ENCODE peak calls at places on chromosome 18, in six cellular contexts. L, G, J, H, I and Q are unnamed samples.
A peak's percentile ranks its signal among the peaks of the same experiment; 100 is the strongest.

GRCh38 chr18:36179562-36180334 is 7.5 kb upstream of the MOCOS start:
- DNase-seq in L (no peak), G (peak; percentile 80), J (no peak), H (peak; percentile 85), I (no peak), Q (peak; percentile 34)

GRCh38 chr18:26700728-26701127 is 152.4 kb upstream of the KCTD1 start:
- DNase-seq in L (no peak), G (no peak), J (no peak), H (peak; percentile 2), I (no peak), Q (no peak)

GRCh38 chr18:57275111-57275510 is 77.2 kb upstream of the ST8SIA3 start:
- DNase-seq in L (no peak), G (no peak), J (no peak), H (no peak), I (no peak), Q (no peak)

GRCh38 chr18:49725809-49726514 is 87.4 kb downstream of the ACAA2 start:
- DNase-seq in L (peak; percentile 83), G (no peak), J (no peak), H (peak; percentile 99), I (peak; percentile 61), Q (peak; percentile 65)

GRCh38 chr18:37567061-37567993 is 1.7 kb upstream of the CELF4 start:
- DNase-seq in L (peak; percentile 28), G (peak; percentile 53), J (no peak), H (no peak), I (no peak), Q (no peak)

GRCh38 chr18:22676423-22676822 is 256.7 kb upstream of the RBBP8 start:
- DNase-seq in L (no peak), G (no peak), J (no peak), H (no peak), I (no peak), Q (peak; percentile 64)

GRCh38 chr18:50727721-50728470 is 91.9 kb downstream of the MRO start:
- DNase-seq in L (no peak), G (no peak), J (no peak), H (no peak), I (no peak), Q (no peak)

GRCh38 chr18:46167971-46168370 is 63.8 kb downstream of the HAUS1 start:
- DNase-seq in L (peak; percentile 27), G (peak; percentile 66), J (peak; percentile 59), H (no peak), I (no peak), Q (no peak)

GRCh38 chr18:24792164-24792563 is 331.7 kb downstream of the HRH4 start:
- DNase-seq in L (peak; percentile 23), G (no peak), J (no peak), H (no peak), I (no peak), Q (no peak)

GRCh38 chr18:61569176-61569892 is 236.1 kb downstream of the CDH20 start:
- DNase-seq in L (peak; percentile 43), G (no peak), J (no peak), H (peak; percentile 86), I (peak; percentile 3), Q (peak; percentile 89)

GRCh38 chr18:34789768-34790344 is 79.8 kb downstream of the DTNA start:
- DNase-seq in L (no peak), G (no peak), J (no peak), H (no peak), I (no peak), Q (peak; percentile 30)

GRCh38 chr18:59021500-59021899 is 118.2 kb upstream of the SEC11C start:
- DNase-seq in L (no peak), G (no peak), J (no peak), H (no peak), I (no peak), Q (no peak)

GRCh38 chr18:36132756-36133155 is 3.1 kb downstream of the ELP2 start:
- DNase-seq in L (peak; percentile 27), G (no peak), J (no peak), H (no peak), I (no peak), Q (no peak)

GRCh38 chr18:48222118-48222517 is 187.1 kb downstream of the ZBTB7C start:
- DNase-seq in L (no peak), G (no peak), J (no peak), H (peak; percentile 39), I (peak; percentile 23), Q (peak; percentile 89)

GRCh38 chr18:45252474-45252873 is 362.8 kb upstream of the SLC14A2 start:
- DNase-seq in L (no peak), G (no peak), J (no peak), H (no peak), I (no peak), Q (no peak)

GRCh38 chr18:56453576-56453975 is 184.8 kb downstream of the TXNL1 start:
- DNase-seq in L (no peak), G (no peak), J (no peak), H (no peak), I (no peak), Q (no peak)

GRCh38 chr18:49023938-49024341 is 73.2 kb upstream of the SMAD7 start:
- DNase-seq in L (no peak), G (peak; percentile 53), J (peak; percentile 36), H (no peak), I (no peak), Q (no peak)

GRCh38 chr18:7303306-7303705 is 72.4 kb downstream of the LRRC30 start:
- DNase-seq in L (no peak), G (no peak), J (no peak), H (no peak), I (peak; percentile 14), Q (no peak)

GRCh38 chr18:6405237-6406074 is 9.3 kb downstream of the L3MBTL4 start:
- DNase-seq in L (no peak), G (no peak), J (no peak), H (peak; percentile 18), I (no peak), Q (no peak)

GRCh38 chr18:3511980-3512379 is 62.0 kb downstream of the TGIF1 start:
- DNase-seq in L (no peak), G (no peak), J (no peak), H (peak; percentile 67), I (peak; percentile 51), Q (peak; percentile 94)

GRCh38 chr18:79200546-79201268 is 131.5 kb downstream of the ATP9B start:
- DNase-seq in L (peak; percentile 46), G (peak; percentile 81), J (no peak), H (peak; percentile 20), I (no peak), Q (peak; percentile 8)

GRCh38 chr18:9094307-9095226 is 7.9 kb upstream of the NDUFV2 start:
- DNase-seq in L (no peak), G (no peak), J (no peak), H (peak; percentile 86), I (peak; percentile 35), Q (peak; percentile 80)
- H3K4me3 ChIP-seq in L (no peak overlapping the region), G (no peak overlapping the region), J (no peak overlapping the region), H (no peak overlapping the region), I (no peak overlapping the region), Q (no peak overlapping the region)

GRCh38 chr18:28178720-28179119 is 1.8 kb upstream of the CDH2 start:
- DNase-seq in L (peak; percentile 59), G (no peak), J (no peak), H (peak; percentile 64), I (no peak), Q (no peak)

GRCh38 chr18:28176674-28176932 is 327 bp downstream of the CDH2 start:
- DNase-seq in L (peak; percentile 29), G (no peak), J (no peak), H (no peak), I (no peak), Q (no peak)

GRCh38 chr18:28176933-28177827 is at the start of gene CDH2:
- DNase-seq in L (peak; percentile 86), G (peak; percentile 66), J (no peak), H (peak; percentile 88), I (peak; percentile 16), Q (peak; percentile 10)

GRCh38 chr18:28175930-28176673 is 828 bp downstream of the CDH2 start:
- DNase-seq in L (peak; percentile 62), G (no peak), J (no peak), H (no peak), I (peak; percentile 28), Q (no peak)

DNA sequence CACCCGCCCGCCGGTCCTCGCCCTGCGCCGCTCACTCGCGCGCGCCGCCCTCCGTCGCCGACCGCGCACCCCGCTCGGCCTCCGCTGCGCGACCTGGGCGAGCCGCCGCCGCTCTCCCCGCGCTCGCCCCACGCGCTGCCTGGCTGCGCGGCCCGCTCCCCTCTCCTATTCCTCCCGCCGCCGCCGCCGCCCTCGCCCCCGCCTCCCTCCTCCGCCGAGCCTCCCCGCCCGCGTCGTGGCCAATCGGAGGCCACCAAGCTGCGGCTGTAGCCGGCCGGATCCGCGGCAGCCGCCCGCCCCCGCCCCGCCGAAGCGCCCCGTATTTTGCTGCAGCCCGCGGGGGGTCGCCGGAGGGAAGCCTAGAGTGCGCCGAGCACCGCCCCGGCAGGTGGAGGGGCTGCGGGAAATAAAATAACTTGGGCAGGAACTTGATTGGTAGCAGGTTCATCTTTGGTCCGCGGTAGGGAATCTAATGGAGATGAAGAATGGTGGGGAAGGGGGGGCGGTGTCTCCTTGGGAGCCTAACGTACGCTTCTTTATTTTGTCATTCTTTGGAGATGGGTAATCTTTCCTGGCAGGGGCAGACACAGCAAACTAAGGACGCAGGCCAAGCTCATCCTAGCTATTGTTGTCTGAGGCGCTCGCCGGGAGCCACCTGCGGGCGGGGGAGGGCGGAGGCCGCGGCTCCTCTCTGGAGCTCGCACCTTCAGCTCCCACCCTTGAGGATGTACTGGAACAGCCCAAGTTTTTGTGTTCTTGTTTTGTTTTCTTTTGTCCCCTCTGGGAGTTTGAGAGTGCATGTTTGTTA is 1.1 kb upstream of the CDH2 start:
- DNase-seq in L (peak; percentile 82), G (peak; percentile 73), J (no peak), H (peak; percentile 47), I (peak; percentile 22), Q (peak; percentile 10)
- H3K27me3 ChIP-seq in L (peaks cover 49% of the 10 kb centered on the region), G (peaks cover 53% of the 10 kb centered on the region), J (no peaks in the 10 kb centered on the region), H (no peaks in the 10 kb centered on the region), I (no peaks in the 10 kb centered on the region), Q (peaks cover 10% of the 10 kb centered on the region)

DNA sequence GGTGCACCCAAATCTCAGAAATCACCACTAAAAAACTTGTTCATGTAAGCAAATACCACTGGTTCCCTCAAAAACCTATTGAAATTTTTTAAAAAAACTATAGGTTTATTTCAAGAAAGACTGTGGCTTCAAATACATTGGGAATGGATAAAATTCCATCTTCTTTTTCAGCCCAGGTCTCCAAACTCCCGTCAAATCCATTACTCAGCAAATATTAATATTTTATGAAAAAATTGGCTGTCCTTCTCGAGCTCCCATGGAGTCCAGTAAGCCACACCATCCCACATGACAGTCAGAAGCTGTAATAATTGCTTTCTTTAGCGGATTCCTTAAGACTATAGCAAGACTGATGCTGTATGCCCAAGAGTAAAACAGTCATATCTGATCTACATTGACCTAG is 204.4 kb upstream of the DOK6 start:
- DNase-seq in L (no peak), G (no peak), J (no peak), H (no peak), I (no peak), Q (no peak)
- TF ChIP-seq CTCF in L (no peak), G (no peak), J (no peak), H (no peak), I (no peak), Q (no peak)

GRCh38 chr18:415627-416612 is 84.6 kb downstream of the COLEC12 start:
- DNase-seq in L (no peak), G (no peak), J (no peak), H (peak; percentile 89), I (no peak), Q (peak; percentile 29)
- H3K4me3 ChIP-seq in L (no peak overlapping the region), G (no peak overlapping the region), J (no peak overlapping the region), H (peak overlapping the region; percentile 19), I (no peak overlapping the region), Q (no peak overlapping the region)

GRCh38 chr18:74570266-74570665 is 27.4 kb upstream of the ZNF407 start:
- DNase-seq in L (no peak), G (no peak), J (no peak), H (no peak), I (no peak), Q (no peak)
- H3K27me3 ChIP-seq in L (no peaks in the 10 kb centered on the region), G (no peaks in the 10 kb centered on the region), J (no peaks in the 10 kb centered on the region), H (no peaks in the 10 kb centered on the region), I (peaks cover 91% of the 10 kb centered on the region), Q (no peaks in the 10 kb centered on the region)